ENCODE peak calls at places on chromosomes 12 and 14, in seven cellular contexts. B is stimulated activated CD8-positive, alpha-beta memory T cell treated with anti-CD3 and anti-CD28 coated beads, Interleukin-2, amount 100 ng/mL, for 1 hour; J is fibroblast of the aortic adventitia; Z is RPMI7951; I is aorta; S is occipital lobe; H is SK-MEL-5. Q is an unnamed sample.

GRCh38 chr12:50988051-50988450 is 35.7 kb downstream of the HIGD1C start:
- DNase-seq in J (peak; percentile 25), H (no peak), B (no peak), S (no peak), I (no peak), Z (no peak), Q (no peak)

GRCh38 chr12:127607146-127607725 is 659.7 kb upstream of the TMEM132C start:
- DNase-seq in H (no peak), Z (no peak), S (no peak), B (no peak), J (no peak), I (no peak), Q (no peak)

GRCh38 chr14:78162202-78162601 is 8.0 kb upstream of the NRXN3 start:
- DNase-seq in S (no peak), B (no peak), Z (peak; percentile 49), H (no peak), J (no peak), I (no peak), Q (no peak)

GRCh38 chr12:122975790-122976647 is 975 bp downstream of the OGFOD2 start:
- DNase-seq in H (no peak), Z (no peak), S (no peak), J (no peak), I (peak; percentile 71), B (no peak), Q (no peak)

GRCh38 chr12:109099426-109100020 is 2.1 kb downstream of the UNG start:
- DNase-seq in Z (no peak), S (no peak), I (no peak), J (no peak), B (no peak), H (no peak), Q (no peak)

GRCh38 chr12:108939594-108939993 is 59.7 kb downstream of the DAO start:
- DNase-seq in B (no peak), S (no peak), I (no peak), Z (peak; percentile 1), H (peak; percentile 68), J (peak; percentile 8), Q (no peak)

GRCh38 chr14:100911665-100912316 is 8.3 kb upstream of the RTL1 start:
- DNase-seq in Z (no peak), B (no peak), I (no peak), S (no peak), J (no peak), H (no peak), Q (no peak)

GRCh38 chr12:49963976-49964815 is 2.5 kb downstream of the AQP5 start:
- DNase-seq in H (no peak), Z (no peak), S (no peak), B (no peak), J (no peak), I (peak; percentile 67), Q (no peak)

GRCh38 chr12:19992311-19992710 is 376.0 kb upstream of the PDE3A start:
- DNase-seq in S (no peak), J (no peak), B (no peak), H (no peak), Z (no peak), I (no peak), Q (no peak)

GRCh38 chr12:14836336-14837210 is 6.8 kb downstream of the ART4 start:
- DNase-seq in J (peak; percentile 91), H (peak; percentile 51), I (no peak), B (no peak), S (no peak), Z (peak; percentile 84), Q (no peak)

GRCh38 chr14:104281768-104282301 is 143.4 kb downstream of the KIF26A start:
- DNase-seq in S (no peak), I (peak; percentile 63), H (no peak), B (no peak), Z (no peak), J (no peak), Q (no peak)

GRCh38 chr12:113214938-113215400 is 6.3 kb upstream of the TPCN1 start:
- DNase-seq in Z (peak; percentile 99), I (peak; percentile 82), J (peak; percentile 98), S (no peak), H (peak; percentile 94), B (no peak), Q (no peak)

GRCh38 chr12:108635201-108635996 is 1.7 kb upstream of the SELPLG start:
- DNase-seq in I (peak; percentile 57), J (no peak), Z (no peak), S (no peak), H (no peak), B (no peak), Q (no peak)

GRCh38 chr12:120095356-120096135 is 21.0 kb downstream of the RAB35 start:
- DNase-seq in S (no peak), I (no peak), J (no peak), B (no peak), Z (no peak), H (no peak), Q (no peak)

GRCh38 chr14:100547633-100548294 is 39.5 kb downstream of the BEGAIN start:
- DNase-seq in J (no peak), Z (peak; percentile 75), B (peak; percentile 20), I (no peak), H (peak; percentile 82), S (no peak), Q (no peak)

GRCh38 chr12:12047682-12048081 is 23.1 kb upstream of the BCL2L14 start:
- DNase-seq in H (no peak), Z (no peak), J (no peak), I (no peak), B (no peak), S (no peak), Q (no peak)

GRCh38 chr14:68576031-68576430 is 216.8 kb downstream of the ZFP36L1 start:
- DNase-seq in I (no peak), S (no peak), H (no peak), Z (peak; percentile 76), B (no peak), J (no peak), Q (no peak)

GRCh38 chr12:9404469-9405260 is 196.5 kb upstream of the PZP start:
- DNase-seq in I (no peak), S (no peak), B (no peak), Z (no peak), J (no peak), H (no peak), Q (no peak)

GRCh38 chr14:101584049-101584859 is 23.0 kb downstream of the DIO3 start:
- DNase-seq in S (no peak), B (no peak), H (no peak), I (no peak), Z (peak; percentile 52), J (peak; percentile 43), Q (no peak)

GRCh38 chr14:23091294-23092225 is 3.4 kb downstream of the ACIN1 start:
- DNase-seq in J (no peak), I (peak; percentile 20), H (no peak), S (no peak), B (no peak), Z (no peak), Q (no peak)

GRCh38 chr12:113462880-113463745 is 8.6 kb downstream of the LHX5 start:
- DNase-seq in B (no peak), I (no peak), Z (no peak), J (no peak), H (no peak), S (no peak), Q (no peak)

GRCh38 chr12:27982380-27982779 is 9.8 kb upstream of the PTHLH start:
- DNase-seq in B (no peak), I (no peak), J (peak; percentile 50), S (no peak), Z (peak; percentile 26), H (no peak), Q (no peak)

GRCh38 chr12:2364566-2365165 is 311.9 kb downstream of the CACNA1C start:
- DNase-seq in Z (no peak), H (no peak), S (no peak), B (no peak), J (no peak), I (no peak), Q (no peak)

GRCh38 chr12:114848661-114849060 is 164.7 kb upstream of the TBX3 start:
- DNase-seq in Z (peak; percentile 72), B (no peak), S (no peak), J (peak; percentile 96), H (peak; percentile 45), I (no peak), Q (no peak)

GRCh38 chr12:56188116-56188785 is 1.0 kb downstream of the SMARCC2 start:
- DNase-seq in S (no peak), J (no peak), B (no peak), Z (no peak), H (no peak), I (no peak), Q (no peak)

GRCh38 chr12:131422185-131422515 is 288.7 kb upstream of the SFSWAP start:
- DNase-seq in S (no peak), Z (no peak), B (no peak), J (no peak), H (no peak), I (peak; percentile 54), Q (no peak)

GRCh38 chr14:60304509-60304908 is 55.5 kb downstream of the PPM1A start:
- DNase-seq in H (no peak), S (no peak), I (no peak), B (no peak), Z (no peak), J (no peak), Q (no peak)

GRCh38 chr12:1217191-1217949 is 226.3 kb downstream of the ERC1 start:
- DNase-seq in Z (peak; percentile 78), S (no peak), H (peak; percentile 65), I (no peak), J (peak; percentile 94), B (no peak), Q (no peak)

GRCh38 chr14:90785474-90785873 is 30.8 kb downstream of the TTC7B start:
- DNase-seq in B (no peak), I (peak; percentile 86), Z (peak; percentile 4), H (peak; percentile 63), J (no peak), S (peak; percentile 18), Q (peak; percentile 12)

GRCh38 chr14:68941820-68942219 is 37.3 kb downstream of the ACTN1 start:
- DNase-seq in B (no peak), J (peak; percentile 56), S (no peak), H (peak; percentile 80), Z (peak; percentile 96), I (peak; percentile 84), Q (no peak)

GRCh38 chr14:21084988-21085853 is 13.2 kb downstream of the ZNF219 start:
- DNase-seq in Z (peak; percentile 63), J (peak; percentile 85), S (no peak), I (no peak), B (no peak), H (no peak), Q (no peak)

GRCh38 chr12:67241482-67241881 is 27.7 kb upstream of the CAND1 start:
- DNase-seq in J (peak; percentile 2), S (no peak), Z (no peak), B (no peak), I (no peak), H (no peak), Q (no peak)

GRCh38 chr14:54686219-54686870 is 119.4 kb downstream of the SAMD4A start:
- DNase-seq in Z (peak; percentile 79), I (peak; percentile 82), S (no peak), B (no peak), J (peak; percentile 92), H (no peak), Q (peak; percentile 11)

GRCh38 chr12:9149372-9149771 is 33.7 kb upstream of the A2M start:
- DNase-seq in H (peak; percentile 22), B (no peak), J (no peak), Z (no peak), S (no peak), I (no peak), Q (no peak)

GRCh38 chr12:15757553-15758255 is 31.5 kb downstream of the EPS8 start:
- DNase-seq in H (peak; percentile 73), I (no peak), J (peak; percentile 80), Z (peak; percentile 92), B (no peak), S (no peak), Q (no peak)

GRCh38 chr12:114838480-114838879 is 154.5 kb upstream of the TBX3 start:
- DNase-seq in I (no peak), S (no peak), Z (no peak), J (no peak), B (no peak), H (no peak), Q (no peak)

GRCh38 chr12:16155938-16156337 is 121.5 kb downstream of the SLC15A5 start:
- DNase-seq in B (no peak), Z (no peak), J (no peak), I (no peak), S (no peak), H (no peak), Q (no peak)

GRCh38 chr14:29444805-29445204 is 482.8 kb downstream of the PRKD1 start:
- DNase-seq in S (no peak), B (no peak), H (no peak), I (no peak), J (peak; percentile 90), Z (no peak), Q (no peak)

Q was measured in anterior cingulate cortex.